ENCODE peak calls at places on chromosome 22, in four cellular contexts. Z is neuronal stem cell, W is H1, B is trophoblast cell. G is an unnamed sample.

GRCh38 chr22:41798736-41799135 is 1.7 kb upstream of the CCDC134 start:
- DNase-seq in B (no peak), W (no peak), Z (no peak), G (no peak)

GRCh38 chr22:40178417-40179409 is 988 bp downstream of the TNRC6B start:
- DNase-seq in W (no peak), B (no peak), Z (peak; percentile 62), G (peak; percentile 81)

GRCh38 chr22:50622723-50623327 is 5.1 kb downstream of the ARSA start:
- DNase-seq in Z (no peak), B (peak; percentile 82), W (no peak), G (no peak)

GRCh38 chr22:45323695-45324094 is 14.0 kb downstream of the FAM118A start:
- DNase-seq in B (no peak), Z (no peak), W (no peak), G (no peak)

GRCh38 chr22:38742176-38742942 is 13.4 kb downstream of the SUN2 start:
- DNase-seq in Z (no peak), W (no peak), B (no peak), G (no peak)

GRCh38 chr22:50157976-50158375 is 12.6 kb upstream of the PANX2 start:
- DNase-seq in W (no peak), B (no peak), Z (no peak), G (no peak)

GRCh38 chr22:22986640-22987039 is 83.7 kb upstream of the GNAZ start:
- DNase-seq in B (no peak), Z (no peak), W (no peak), G (no peak)

GRCh38 chr22:23033116-23033905 is 37.0 kb upstream of the GNAZ start:
- DNase-seq in W (no peak), Z (no peak), B (no peak), G (no peak)

GRCh38 chr22:37802310-37803194 is 5.2 kb upstream of the GCAT start:
- DNase-seq in Z (peak; percentile 73), B (no peak), W (no peak), G (peak; percentile 57)

GRCh38 chr22:44898236-44898635 is 111.6 kb downstream of the PHF21B start:
- DNase-seq in Z (no peak), B (no peak), W (no peak), G (no peak)

GRCh38 chr22:44702479-44703219 is 645 bp downstream of the PRR5 start:
- DNase-seq in Z (peak; percentile 51), B (peak; percentile 30), W (no peak), G (peak; percentile 76)

GRCh38 chr22:33139937-33140336 is 81.8 kb upstream of the SYN3 start:
- DNase-seq in Z (no peak), W (no peak), B (no peak), G (no peak)

GRCh38 chr22:48807155-48807554 is 1020.5 kb downstream of the BRD1 start:
- DNase-seq in B (no peak), Z (no peak), W (no peak), G (no peak)

GRCh38 chr22:47515384-47516125 is 753.1 kb downstream of the TBC1D22A start:
- DNase-seq in B (no peak), W (no peak), Z (no peak), G (no peak)

GRCh38 chr22:40484906-40485660 is 114.7 kb downstream of the SGSM3 start:
- DNase-seq in B (peak; percentile 33), Z (no peak), W (no peak), G (peak; percentile 49)

GRCh38 chr22:43441216-43441615 is 29.4 kb downstream of the MPPED1 start:
- DNase-seq in B (no peak), W (no peak), Z (no peak), G (no peak)

GRCh38 chr22:47591709-47592108 is 829.3 kb downstream of the TBC1D22A start:
- DNase-seq in B (no peak), W (no peak), Z (no peak), G (no peak)

GRCh38 chr22:48683640-48684039 is 1144.0 kb downstream of the BRD1 start:
- DNase-seq in Z (no peak), W (no peak), B (no peak), G (no peak)

GRCh38 chr22:21697866-21698265 is 32.1 kb downstream of the PPIL2 start:
- DNase-seq in W (no peak), Z (no peak), B (no peak), G (peak; percentile 62)

GRCh38 chr22:33600113-33600512 is 320.2 kb downstream of the LARGE1 start:
- DNase-seq in W (no peak), Z (no peak), B (no peak), G (no peak)

GRCh38 chr22:40676644-40677043 is 2.6 kb upstream of the MCHR1 start:
- DNase-seq in B (no peak), Z (no peak), W (no peak), G (no peak)

GRCh38 chr22:44383071-44383575 is 70.4 kb upstream of the SHISAL1 start:
- DNase-seq in Z (no peak), W (no peak), B (no peak), G (no peak)

GRCh38 chr22:44272330-44272729 is 40.4 kb downstream of the SHISAL1 start:
- DNase-seq in Z (no peak), W (no peak), B (no peak), G (no peak)

GRCh38 chr22:32059426-32059825 is 16.4 kb downstream of the SLC5A1 start:
- DNase-seq in B (no peak), W (no peak), Z (no peak), G (no peak)
- H2BK12ac ChIP-seq in B (no peak overlapping the region), W (no peak overlapping the region), Z (no peak overlapping the region), G (no peak overlapping the region)

DNA sequence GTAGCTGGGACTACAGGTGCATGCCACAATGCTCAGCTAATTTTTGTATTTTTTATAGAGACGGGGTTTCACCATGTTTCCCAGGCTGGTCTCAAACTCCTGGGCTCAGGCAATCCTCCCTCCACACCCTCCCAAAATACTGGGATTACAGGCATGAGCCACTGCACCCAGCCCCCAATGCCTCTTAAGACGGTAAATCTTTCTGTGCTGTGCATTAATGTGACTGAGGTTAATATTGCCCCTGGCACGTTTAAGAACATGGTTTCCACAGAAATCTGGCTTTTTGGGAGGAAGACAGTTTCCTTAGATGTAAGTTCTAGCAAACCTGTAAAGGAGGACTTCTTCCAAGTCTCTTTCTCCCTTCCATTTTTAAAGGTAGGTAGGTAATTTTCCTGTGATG is 6.1 kb upstream of the HORMAD2 start:
- DNase-seq in W (no peak), B (no peak), Z (no peak), G (no peak)
- H3K4me1 ChIP-seq in W (no peaks in the 10 kb centered on the region), B (no peaks in the 10 kb centered on the region), Z (no peaks in the 10 kb centered on the region), G (no peaks in the 10 kb centered on the region)

GRCh38 chr22:17264321-17265052 is 45.3 kb upstream of the ADA2 start:
- DNase-seq in Z (no peak), W (no peak), B (no peak), G (peak; percentile 40)
- H3K4me3 ChIP-seq in Z (no peak overlapping the region), W (no peak overlapping the region), B (no peak overlapping the region), G (no peak overlapping the region)

GRCh38 chr22:31943976-31944699 is at the start of gene YWHAH:
- DNase-seq in Z (peak; percentile 96), B (peak; percentile 92), W (peak; percentile 84), G (peak; percentile 93)
- H2BK12ac ChIP-seq in Z (peak within 1 kb of the TSS; percentile 5), B (peak within 1 kb of the TSS; percentile 73), W (peak within 1 kb of the TSS; percentile 89), G (peak within 1 kb of the TSS; percentile 92)

G was measured in mesenchymal stem cell.